ENCODE peak calls at places on chromosomes 1 and 21, in four cellular contexts. Z is IMR-90, T is upper lobe of right lung, U is endothelial cell of umbilical vein. K is an unnamed sample.

GRCh38 chr21:29219165-29219770 is 79.5 kb upstream of the BACH1 start:
- DNase-seq in Z (peak), T (no peak), U (no peak), K (peak)

GRCh38 chr1:202952818-202953217 is 5.3 kb downstream of the ADIPOR1 start:
- DNase-seq in Z (peak), T (no peak), U (peak), K (peak)

GRCh38 chr1:80962559-80962958 is 838.2 kb upstream of the ADGRL2 start:
- DNase-seq in Z (no peak), T (no peak), U (no peak), K (no peak)

GRCh38 chr1:111191496-111191895 is 8.9 kb downstream of the DENND2D start:
- DNase-seq in Z (peak), T (no peak), U (no peak), K (peak)

GRCh38 chr1:114083186-114083585 is 70.5 kb downstream of the SYT6 start:
- DNase-seq in Z (no peak), T (no peak), U (no peak), K (no peak)

GRCh38 chr21:16842716-16843115 is 670.1 kb upstream of the CXADR start:
- DNase-seq in Z (peak), T (no peak), U (no peak), K (peak)

GRCh38 chr1:39872698-39873097 is 10.6 kb downstream of the TRIT1 start:
- DNase-seq in Z (no peak), T (no peak), U (no peak), K (no peak)

GRCh38 chr1:30791853-30792252 is 34.3 kb upstream of the LAPTM5 start:
- DNase-seq in Z (no peak), T (no peak), U (no peak), K (no peak)

GRCh38 chr1:24289937-24290595 is 29.1 kb upstream of the GRHL3 start:
- DNase-seq in Z (peak), T (peak), U (peak), K (peak)

GRCh38 chr1:147493349-147493748 is 48.0 kb upstream of the BCL9 start:
- DNase-seq in Z (no peak), T (no peak), U (no peak), K (no peak)
- TF ChIP-seq CTCF in Z (no peak), T (no peak), U (no peak), K (no peak)

DNA sequence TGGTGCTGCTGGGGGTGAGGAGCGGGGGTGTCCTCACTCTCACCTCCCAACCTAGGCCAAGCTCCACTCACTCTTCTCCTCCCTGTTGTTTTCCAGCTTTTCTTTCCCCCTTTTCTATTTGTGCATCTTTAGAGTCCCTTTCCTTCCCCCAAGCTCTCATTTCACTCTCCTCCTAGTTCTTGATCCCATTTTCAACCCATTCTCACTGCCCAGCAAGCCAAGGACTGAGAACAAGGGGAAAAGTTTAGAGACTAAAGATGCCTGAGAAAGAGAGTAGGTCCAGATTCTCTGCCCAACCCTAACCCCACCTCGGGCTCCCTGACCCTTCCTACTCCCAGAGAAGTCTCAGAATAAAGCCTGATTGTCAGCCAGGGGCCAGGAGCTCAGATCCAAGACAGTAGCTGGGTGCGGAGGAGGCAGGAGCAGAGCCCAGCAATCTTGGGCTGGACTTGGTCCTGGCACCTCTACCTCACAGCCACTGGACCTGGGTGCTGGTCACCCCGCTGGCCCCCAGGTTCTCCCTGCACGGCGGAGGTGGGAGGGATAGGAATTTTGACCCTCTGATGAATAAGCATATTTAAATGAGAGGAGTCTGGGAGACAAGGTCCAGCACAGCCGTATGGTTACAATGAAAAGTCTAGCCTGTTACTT is 8.4 kb upstream of the CFAP45 start:
- DNase-seq in Z (no peak), T (no peak), U (no peak), K (no peak)
- H3K4me3 ChIP-seq in Z (no peak), T (no peak), U (no peak), K (no peak)

GRCh38 chr21:26769613-26770188 is 75.5 kb downstream of the ADAMTS1 start:
- DNase-seq in Z (peak), T (no peak), U (peak), K (peak)
- TF ChIP-seq CTCF in Z (peak), T (peak), U (peak), K (peak)

GRCh38 chr1:71641903-71642302 is 561.1 kb upstream of the ZRANB2 start:
- DNase-seq in Z (no peak), T (no peak), U (no peak), K (no peak)

GRCh38 chr1:71644997-71645396 is 564.2 kb upstream of the ZRANB2 start:
- DNase-seq in Z (no peak), T (no peak), U (no peak), K (no peak)

GRCh38 chr1:71638081-71638766 is 557.4 kb upstream of the ZRANB2 start:
- DNase-seq in Z (peak), T (no peak), U (no peak), K (peak)

GRCh38 chr1:71641013-71641412 is 560.2 kb upstream of the ZRANB2 start:
- DNase-seq in Z (no peak), T (no peak), U (no peak), K (no peak)

DNA sequence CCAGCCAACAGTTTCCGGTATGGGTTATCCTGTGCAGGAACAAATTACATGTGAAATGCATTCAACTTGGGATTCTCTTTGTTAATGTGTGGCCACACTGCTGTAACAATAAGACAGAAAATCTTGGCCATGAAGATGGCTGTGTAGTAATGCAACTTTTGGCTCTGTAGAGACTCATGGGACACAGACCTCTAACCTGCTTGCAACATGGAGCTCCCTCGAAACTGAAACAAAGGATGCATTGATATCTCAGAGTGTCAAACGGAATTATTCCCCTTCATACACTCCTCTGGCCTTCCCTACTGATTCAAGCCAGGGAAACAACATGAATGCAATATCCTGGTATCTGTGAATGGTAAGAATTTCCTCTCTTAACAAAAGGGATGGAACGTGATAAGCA is 559.3 kb upstream of the ZRANB2 start:
- DNase-seq in Z (no peak), T (no peak), U (no peak), K (peak)
- H3K4me3 ChIP-seq in Z (no peak), T (no peak), U (no peak), K (no peak)

DNA sequence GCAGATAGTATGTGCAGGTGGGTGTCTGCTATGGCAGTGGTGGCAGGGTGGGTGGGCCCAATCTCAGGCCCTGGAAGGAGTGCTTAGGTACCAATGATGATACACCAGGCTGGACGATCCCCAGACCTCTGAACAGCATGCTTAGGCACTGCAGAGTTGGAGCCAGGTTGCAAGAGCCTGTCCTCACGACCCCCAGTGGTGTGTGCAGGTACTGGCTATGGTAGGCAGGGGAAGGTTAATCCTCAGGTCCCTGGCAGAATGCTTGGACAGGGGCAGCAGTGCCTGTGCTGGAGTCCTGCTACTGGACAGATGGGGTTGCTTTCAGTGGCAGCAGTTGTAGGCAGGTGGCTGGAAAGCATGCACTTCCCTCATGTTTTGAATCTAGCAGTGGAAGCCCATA is 100.5 kb upstream of the NEK7 start:
- DNase-seq in Z (no peak), T (no peak), U (no peak), K (no peak)
- TF ChIP-seq CTCF in Z (no peak), T (no peak), U (no peak), K (peak)